ENCODE peak calls at places on chromosome 2, in five cellular contexts. S, R, V, T and A are unnamed samples.

GRCh38 chr2:68466361-68466777 is 725 bp downstream of the FBXO48 start:
- DNase-seq in S (peak; percentile 56), R (no peak), V (no peak), T (peak; percentile 78), A (peak; percentile 21)

GRCh38 chr2:61660511-61661388 is 122.6 kb upstream of the XPO1 start:
- DNase-seq in S (peak; percentile 51), R (no peak), V (no peak), T (no peak), A (no peak)

GRCh38 chr2:227204452-227204851 is 40.0 kb downstream of the COL4A3 start:
- DNase-seq in S (no peak), R (no peak), V (no peak), T (no peak), A (no peak)

GRCh38 chr2:29724282-29724681 is 197.1 kb downstream of the ALK start:
- DNase-seq in S (no peak), R (no peak), V (no peak), T (no peak), A (no peak)

GRCh38 chr2:71502941-71503738 is 49.8 kb downstream of the DYSF start:
- DNase-seq in S (no peak), R (no peak), V (no peak), T (no peak), A (no peak)

GRCh38 chr2:162711832-162712540 is 126.6 kb downstream of the KCNH7 start:
- DNase-seq in S (no peak), R (no peak), V (no peak), T (no peak), A (no peak)

GRCh38 chr2:118221952-118222594 is 133.8 kb downstream of the INSIG2 start:
- DNase-seq in S (peak; percentile 68), R (no peak), V (no peak), T (peak; percentile 76), A (peak; percentile 71)

GRCh38 chr2:43127941-43128561 is 98.4 kb downstream of the ZFP36L2 start:
- DNase-seq in S (no peak), R (no peak), V (no peak), T (no peak), A (no peak)

GRCh38 chr2:105399207-105399861 is 483 bp upstream of the FHL2 start:
- DNase-seq in S (no peak), R (no peak), V (no peak), T (no peak), A (peak; percentile 37)

GRCh38 chr2:25618676-25619075 is 54.7 kb downstream of the DTNB start:
- DNase-seq in S (peak; percentile 17), R (no peak), V (no peak), T (peak; percentile 78), A (no peak)

GRCh38 chr2:240240017-240240416 is 99.6 kb upstream of the OTOS start:
- DNase-seq in S (no peak), R (no peak), V (no peak), T (no peak), A (no peak)

GRCh38 chr2:173136614-173137013 is 61.0 kb downstream of the MAP3K20 start:
- DNase-seq in S (no peak), R (no peak), V (no peak), T (no peak), A (no peak)

GRCh38 chr2:98634406-98635092 is 26.2 kb downstream of the UNC50 start:
- DNase-seq in S (no peak), R (no peak), V (no peak), T (no peak), A (no peak)

GRCh38 chr2:205984381-205984780 is 101.6 kb downstream of the INO80D start:
- DNase-seq in S (peak; percentile 10), R (no peak), V (no peak), T (no peak), A (peak; percentile 72)

GRCh38 chr2:9359463-9359862 is 63.9 kb downstream of the ITGB1BP1 start:
- DNase-seq in S (no peak), R (no peak), V (no peak), T (no peak), A (no peak)

GRCh38 chr2:43899589-43899988 is 60.8 kb downstream of the ABCG8 start:
- DNase-seq in S (no peak), R (no peak), V (no peak), T (peak; percentile 60), A (no peak)

GRCh38 chr2:29749843-29750242 is 171.5 kb downstream of the ALK start:
- DNase-seq in S (no peak), R (no peak), V (no peak), T (no peak), A (no peak)

GRCh38 chr2:105886680-105887079 is 142.0 kb downstream of the NCK2 start:
- DNase-seq in S (no peak), R (no peak), V (no peak), T (no peak), A (no peak)

GRCh38 chr2:154591294-154591693 is 107.2 kb upstream of the KCNJ3 start:
- DNase-seq in S (no peak), R (no peak), V (no peak), T (no peak), A (no peak)

GRCh38 chr2:186437719-186438118 is 48.3 kb upstream of the ZC3H15 start:
- DNase-seq in S (no peak), R (no peak), V (no peak), T (no peak), A (no peak)

GRCh38 chr2:80028584-80028983 is 276.0 kb downstream of the LRRTM1 start:
- DNase-seq in S (no peak), R (no peak), V (no peak), T (no peak), A (no peak)

GRCh38 chr2:95026471-95027368 is 1.2 kb downstream of the MAL start:
- DNase-seq in S (no peak), R (no peak), V (no peak), T (no peak), A (no peak)

GRCh38 chr2:191178806-191179514 is 28.2 kb upstream of the STAT4 start:
- DNase-seq in S (no peak), R (no peak), V (no peak), T (peak; percentile 39), A (no peak)

GRCh38 chr2:101704816-101705565 is 7.5 kb downstream of the MAP4K4 start:
- DNase-seq in S (peak; percentile 30), R (no peak), V (no peak), T (peak; percentile 26), A (no peak)

GRCh38 chr2:222715729-222716128 is 44.3 kb downstream of the MOGAT1 start:
- DNase-seq in S (no peak), R (no peak), V (no peak), T (no peak), A (peak; percentile 41)

GRCh38 chr2:148969585-148970180 is 68.8 kb upstream of the LYPD6B start:
- DNase-seq in S (no peak), R (no peak), V (no peak), T (no peak), A (no peak)

GRCh38 chr2:224038830-224039079 is 331 bp downstream of the SERPINE2 start:
- DNase-seq in S (no peak), R (no peak), V (peak; percentile 40), T (no peak), A (no peak)

GRCh38 chr2:54725343-54726099 is 2.1 kb downstream of the EML6 start:
- DNase-seq in S (no peak), R (no peak), V (no peak), T (no peak), A (no peak)

GRCh38 chr2:54726431-54726830 is 3.0 kb downstream of the EML6 start:
- DNase-seq in S (no peak), R (no peak), V (no peak), T (no peak), A (no peak)

GRCh38 chr2:54724560-54725342 is 1.3 kb downstream of the EML6 start:
- DNase-seq in S (peak; percentile 4), R (peak; percentile 48), V (peak; percentile 51), T (no peak), A (peak; percentile 66)

GRCh38 chr2:54726940-54727339 is 3.5 kb downstream of the EML6 start:
- DNase-seq in S (peak; percentile 12), R (no peak), V (no peak), T (no peak), A (no peak)

GRCh38 chr2:54728669-54729120 is 5.2 kb downstream of the EML6 start:
- DNase-seq in S (peak; percentile 69), R (no peak), V (no peak), T (peak; percentile 88), A (no peak)
- TF ChIP-seq CTCF in S (no peak), R (no peak), V (no peak), T (no peak), A (no peak)

DNA sequence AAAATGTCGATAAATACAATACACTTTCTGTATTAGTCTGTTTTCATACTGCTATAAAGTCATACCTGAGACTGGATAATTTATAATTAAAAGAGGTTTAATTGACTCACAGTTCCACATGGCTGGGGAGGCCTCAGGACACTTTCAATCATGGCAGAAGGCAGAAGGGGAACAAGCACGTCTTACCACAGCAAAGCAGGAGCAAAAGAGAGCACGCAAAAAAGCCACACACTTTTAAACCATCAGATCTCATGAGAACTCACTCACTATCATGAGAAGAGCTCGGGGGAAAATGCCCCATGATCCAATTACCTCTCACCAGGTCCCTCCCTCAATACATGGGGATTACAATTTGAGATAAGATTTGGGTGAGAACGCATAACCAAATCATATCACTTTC is 256.7 kb downstream of the ANAPC1 start:
- DNase-seq in S (no peak), R (no peak), V (no peak), T (no peak), A (no peak)
- TF ChIP-seq CTCF in S (no peak), R (no peak), V (no peak), T (no peak), A (no peak)

DNA sequence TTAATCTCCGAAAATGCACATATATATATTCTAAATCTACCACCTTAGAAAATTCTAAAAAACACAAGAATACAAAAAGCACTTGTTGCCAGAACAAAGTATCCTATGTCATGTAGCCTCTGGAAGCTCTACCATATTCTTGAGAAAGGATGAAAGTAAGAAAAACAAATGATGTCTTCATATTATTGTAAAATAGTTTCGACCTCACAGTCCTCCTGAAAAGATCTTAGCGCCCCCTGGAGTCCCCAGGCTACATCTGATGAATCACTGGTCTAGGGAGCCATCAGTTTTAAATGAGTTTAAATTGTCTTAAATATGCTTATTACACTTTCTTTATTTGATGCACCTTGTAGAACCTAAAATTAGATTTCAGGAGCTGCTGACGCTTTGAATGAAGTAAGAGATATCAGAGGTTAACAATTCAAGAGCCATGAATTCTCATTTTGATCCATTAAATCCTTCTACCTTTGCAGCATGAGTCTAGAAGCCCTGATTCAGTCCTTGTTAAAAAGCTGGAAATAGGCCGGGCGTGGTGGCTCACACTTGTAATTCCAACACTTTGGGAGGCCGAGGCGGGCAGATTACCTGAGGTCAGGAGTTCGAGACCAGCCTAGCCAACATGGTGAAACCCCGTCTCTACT is 138.8 kb downstream of the MCFD2 start:
- DNase-seq in S (peak; percentile 82), R (peak; percentile 60), V (no peak), T (peak; percentile 79), A (peak; percentile 53)
- TF ChIP-seq CTCF in S (peak; percentile 76), R (peak; percentile 67), V (no peak), T (peak; percentile 86), A (peak; percentile 48)

GRCh38 chr2:12720752-12721151 is 4.0 kb downstream of the TRIB2 start:
- DNase-seq in S (peak; percentile 28), R (no peak), V (no peak), T (no peak), A (no peak)

GRCh38 chr2:12721571-12722444 is 5.1 kb downstream of the TRIB2 start:
- DNase-seq in S (peak; percentile 32), R (no peak), V (no peak), T (peak; percentile 57), A (no peak)

GRCh38 chr2:12720181-12720580 is 3.4 kb downstream of the TRIB2 start:
- DNase-seq in S (peak; percentile 85), R (no peak), V (no peak), T (peak; percentile 30), A (no peak)

GRCh38 chr2:12723741-12724463 is 7.2 kb downstream of the TRIB2 start:
- DNase-seq in S (no peak), R (no peak), V (no peak), T (no peak), A (no peak)

GRCh38 chr2:12722445-12723316 is 5.9 kb downstream of the TRIB2 start:
- DNase-seq in S (no peak), R (no peak), V (no peak), T (no peak), A (no peak)
- TF ChIP-seq CTCF in S (no peak), R (peak; percentile 14), V (no peak), T (peak; percentile 9), A (no peak)